ENCODE peak calls at places on chromosomes 7 and 10, in six cellular contexts. J is iPS DF 19.7; A is skeletal muscle cell; Z is activated T-cell treated with anti-CD3 and anti-CD28 coated beads, Interleukin-2, amount 50 U/mL, for 72 hours; L is cerebellar cortex; O is heart right ventricle. N is an unnamed sample.

GRCh38 chr7:139673230-139673629 is 104.6 kb downstream of the HIPK2 start:
- DNase-seq in J (no peak), A (no peak), L (no peak), Z (peak), O (no peak), N (no peak)

GRCh38 chr10:16843252-16843870 is 26.1 kb upstream of the RSU1 start:
- DNase-seq in A (peak), L (peak), J (no peak), Z (no peak), O (peak), N (no peak)

GRCh38 chr7:151717415-151717814 is 159.5 kb downstream of the PRKAG2 start:
- DNase-seq in A (no peak), L (peak), O (no peak), J (no peak), Z (no peak), N (peak)

GRCh38 chr10:62424026-62424425 is 49.9 kb downstream of the ZNF365 start:
- DNase-seq in J (no peak), A (no peak), O (no peak), Z (no peak), L (no peak), N (no peak)

GRCh38 chr10:103584216-103585010 is 90.9 kb downstream of the NEURL1 start:
- DNase-seq in O (peak), Z (peak), L (no peak), A (no peak), J (no peak), N (no peak)

GRCh38 chr7:114860196-114860595 is 61.7 kb upstream of the MDFIC start:
- DNase-seq in L (no peak), J (no peak), O (no peak), A (no peak), Z (no peak), N (no peak)

GRCh38 chr7:83976302-83976701 is 218.3 kb downstream of the SEMA3A start:
- DNase-seq in J (no peak), O (peak), L (peak), A (peak), Z (no peak), N (no peak)

GRCh38 chr10:103241262-103242011 is 4.2 kb upstream of the RPEL1 start:
- DNase-seq in Z (peak), O (no peak), A (no peak), L (peak), J (no peak), N (no peak)

GRCh38 chr7:28311670-28312069 is 100.6 kb upstream of the CREB5 start:
- DNase-seq in L (no peak), O (no peak), Z (no peak), J (no peak), A (no peak), N (no peak)

GRCh38 chr7:22168129-22168634 is 188.8 kb downstream of the RAPGEF5 start:
- DNase-seq in L (no peak), J (no peak), Z (no peak), O (no peak), A (no peak), N (no peak)

GRCh38 chr10:45520476-45520875 is 146.5 kb downstream of the ALOX5 start:
- DNase-seq in L (no peak), Z (no peak), A (no peak), O (no peak), J (no peak), N (no peak)

GRCh38 chr7:43823941-43824340 is 45.4 kb downstream of the MRPS24 start:
- DNase-seq in J (no peak), O (no peak), A (no peak), Z (no peak), L (peak), N (no peak)

GRCh38 chr10:132449051-132449825 is 52.2 kb downstream of the PWWP2B start:
- DNase-seq in A (no peak), Z (no peak), J (no peak), L (peak), O (no peak), N (no peak)